ENCODE peak calls at places on chromosomes 11 and 22, in four cellular contexts. P, I, L and Z are unnamed samples.

GRCh38 chr11:60924110-60924905 is at the start of gene TMEM132A:
- DNase-seq in P (peak), I (peak), L (peak), Z (peak)

GRCh38 chr11:121482231-121483129 is 29.7 kb upstream of the SORL1-AS1 start:
- DNase-seq in P (no peak), I (no peak), L (no peak), Z (no peak)

GRCh38 chr11:21861314-21861713 is 331.6 kb upstream of the ANO5 start:
- DNase-seq in P (no peak), I (no peak), L (no peak), Z (no peak)

GRCh38 chr11:118056806-118057205 is 20.1 kb upstream of the TMPRSS4 start:
- DNase-seq in P (no peak), I (no peak), L (no peak), Z (no peak)

GRCh38 chr22:19912236-19912999 is 29.2 kb upstream of the COMT start:
- DNase-seq in P (no peak), I (no peak), L (no peak), Z (no peak)

GRCh38 chr22:48842583-48842945 is 985.1 kb downstream of the BRD1 start:
- DNase-seq in P (no peak), I (no peak), L (no peak), Z (no peak)

GRCh38 chr11:17165247-17165890 is 42.4 kb downstream of the PIK3C2A start:
- DNase-seq in P (no peak), I (no peak), L (no peak), Z (no peak)

GRCh38 chr11:134202661-134203060 is 21.1 kb downstream of the NCAPD3 start:
- DNase-seq in P (no peak), I (no peak), L (no peak), Z (no peak)

GRCh38 chr22:26235792-26236191 is 66.5 kb downstream of the SEZ6L start:
- DNase-seq in P (no peak), I (no peak), L (no peak), Z (no peak)

GRCh38 chr11:132402056-132402684 is 1031.8 kb downstream of the NTM start:
- DNase-seq in P (no peak), I (peak), L (peak), Z (no peak)

GRCh38 chr22:45971389-45972028 is 5.5 kb downstream of the WNT7B start:
- DNase-seq in P (no peak), I (no peak), L (peak), Z (no peak)

GRCh38 chr22:46997311-46997970 is 235.0 kb downstream of the TBC1D22A start:
- DNase-seq in P (no peak), I (no peak), L (no peak), Z (no peak)

GRCh38 chr11:67468056-67468455 is 995 bp downstream of the TMEM134 start:
- DNase-seq in P (no peak), I (no peak), L (peak), Z (no peak)

GRCh38 chr11:113884361-113884836 is 9.0 kb upstream of the USP28 start:
- DNase-seq in P (no peak), I (peak), L (no peak), Z (peak)

DNA sequence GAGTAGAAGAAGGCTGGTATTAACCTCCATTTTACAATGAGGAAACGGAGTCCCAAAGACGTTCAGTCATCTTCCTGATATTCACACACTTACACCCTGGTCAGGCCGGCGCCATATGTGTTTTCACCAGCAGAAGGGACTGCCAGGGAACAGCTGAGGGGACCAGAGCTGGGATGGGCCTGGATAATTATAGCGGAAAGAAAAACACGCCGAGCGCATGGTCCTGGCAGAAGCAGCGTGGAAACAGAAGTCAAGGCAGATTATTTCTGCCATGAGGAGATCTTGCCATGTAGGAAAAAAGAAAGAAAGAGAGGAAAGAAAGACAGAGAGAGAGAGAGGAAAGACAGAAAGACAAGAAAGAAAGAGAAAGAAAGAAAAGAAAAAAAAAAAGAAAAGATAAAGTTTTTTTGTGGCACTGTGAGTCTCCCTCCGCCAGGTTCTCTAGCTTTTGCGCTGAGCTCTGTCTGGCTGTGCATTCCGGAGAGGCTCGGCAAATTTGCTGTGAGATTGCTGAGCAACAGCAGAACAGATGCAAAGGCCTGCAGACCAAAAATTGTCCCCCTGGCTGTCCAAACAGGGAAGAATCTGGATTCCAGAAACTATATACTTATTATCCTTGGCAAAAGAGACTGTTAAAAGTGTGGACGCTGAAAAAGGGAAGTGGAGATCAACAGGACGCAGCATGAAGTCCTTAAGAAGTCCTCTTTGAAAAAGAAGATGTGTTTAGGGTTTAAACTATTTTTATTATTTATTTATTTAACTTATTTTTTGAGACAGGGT is 1.3 kb upstream of the UCP2 start:
- DNase-seq in P (no peak), I (no peak), L (peak), Z (no peak)
- TF ChIP-seq FOXJ3 in P (no peak), I (no peak), L (no peak), Z (no peak)

DNA sequence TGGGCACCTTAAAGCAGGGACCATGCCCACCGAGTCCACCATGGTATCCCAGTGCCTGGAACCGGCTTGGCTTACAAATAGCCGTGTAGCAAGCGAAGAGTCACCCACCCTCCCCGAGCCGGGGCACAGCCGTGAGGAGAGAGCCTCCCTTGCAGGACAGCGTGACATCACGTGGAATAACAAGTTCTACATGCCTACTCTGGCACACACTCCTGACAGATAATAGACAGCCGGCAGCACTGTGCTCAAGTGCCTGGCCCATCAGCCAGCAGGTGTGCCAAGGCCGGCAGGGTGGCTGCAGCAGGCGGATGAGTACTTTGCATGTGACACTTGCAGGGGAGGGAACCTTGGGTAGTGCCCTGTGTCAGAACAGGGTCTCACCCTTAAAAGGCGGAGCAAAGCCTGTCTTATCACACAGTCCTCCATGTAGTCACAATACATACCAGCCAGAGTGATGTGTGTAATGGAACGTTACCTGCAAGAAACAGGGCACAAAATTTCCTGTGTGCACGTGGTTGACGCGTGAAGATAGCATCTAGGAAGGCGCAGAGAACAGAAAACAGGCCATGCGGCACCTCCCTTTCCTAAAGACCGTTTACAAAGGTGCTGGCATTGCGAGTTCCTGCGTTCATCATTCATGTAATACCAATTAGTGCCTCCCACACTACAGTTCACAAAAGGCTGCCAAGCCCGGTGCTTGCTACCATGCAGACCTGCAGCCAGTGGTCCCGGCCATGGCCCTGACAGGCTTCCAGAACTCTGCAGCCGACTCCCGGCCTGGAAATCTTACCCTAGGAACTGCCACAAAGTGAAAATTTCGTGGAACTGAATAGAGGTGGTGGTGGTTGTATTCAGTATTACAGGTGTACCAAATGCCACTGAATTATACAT is 16.4 kb downstream of the TOM1 start:
- DNase-seq in P (no peak), I (no peak), L (no peak), Z (no peak)
- TF ChIP-seq FOXJ3 in P (no peak), I (no peak), L (no peak), Z (no peak)

GRCh38 chr11:12094872-12095800 is 15.3 kb upstream of the MICAL2 start:
- DNase-seq in P (peak), I (no peak), L (no peak), Z (no peak)

GRCh38 chr11:12090761-12091261 is 19.6 kb upstream of the MICAL2 start:
- DNase-seq in P (no peak), I (no peak), L (no peak), Z (no peak)

GRCh38 chr11:12090061-12090572 is 20.3 kb upstream of the MICAL2 start:
- DNase-seq in P (peak), I (no peak), L (no peak), Z (no peak)

GRCh38 chr11:12091957-12092558 is 18.3 kb upstream of the MICAL2 start:
- DNase-seq in P (no peak), I (no peak), L (no peak), Z (peak)

DNA sequence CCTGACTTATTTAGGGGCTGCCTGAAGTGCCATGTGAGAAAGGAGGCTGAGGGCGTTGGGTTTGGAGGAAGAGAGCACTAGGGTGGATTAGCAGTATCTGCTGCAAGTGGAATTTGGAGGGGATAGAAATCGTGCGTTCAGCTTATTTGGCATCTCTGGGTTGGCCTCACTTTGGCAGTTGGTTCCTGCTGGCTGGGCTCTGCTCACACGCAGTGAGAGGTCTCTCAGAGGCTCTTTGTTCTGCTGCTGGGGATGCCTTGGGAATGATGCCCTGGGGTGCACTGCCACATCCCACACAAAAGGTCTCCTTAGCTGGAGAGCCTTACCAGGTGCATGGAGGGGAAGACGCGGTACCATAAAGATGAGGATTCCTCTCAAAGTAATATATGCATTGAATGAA is 17.7 kb upstream of the MICAL2 start:
- DNase-seq in P (no peak), I (no peak), L (no peak), Z (no peak)
- TF ChIP-seq FOXJ3 in P (no peak), I (no peak), L (no peak), Z (no peak)

DNA sequence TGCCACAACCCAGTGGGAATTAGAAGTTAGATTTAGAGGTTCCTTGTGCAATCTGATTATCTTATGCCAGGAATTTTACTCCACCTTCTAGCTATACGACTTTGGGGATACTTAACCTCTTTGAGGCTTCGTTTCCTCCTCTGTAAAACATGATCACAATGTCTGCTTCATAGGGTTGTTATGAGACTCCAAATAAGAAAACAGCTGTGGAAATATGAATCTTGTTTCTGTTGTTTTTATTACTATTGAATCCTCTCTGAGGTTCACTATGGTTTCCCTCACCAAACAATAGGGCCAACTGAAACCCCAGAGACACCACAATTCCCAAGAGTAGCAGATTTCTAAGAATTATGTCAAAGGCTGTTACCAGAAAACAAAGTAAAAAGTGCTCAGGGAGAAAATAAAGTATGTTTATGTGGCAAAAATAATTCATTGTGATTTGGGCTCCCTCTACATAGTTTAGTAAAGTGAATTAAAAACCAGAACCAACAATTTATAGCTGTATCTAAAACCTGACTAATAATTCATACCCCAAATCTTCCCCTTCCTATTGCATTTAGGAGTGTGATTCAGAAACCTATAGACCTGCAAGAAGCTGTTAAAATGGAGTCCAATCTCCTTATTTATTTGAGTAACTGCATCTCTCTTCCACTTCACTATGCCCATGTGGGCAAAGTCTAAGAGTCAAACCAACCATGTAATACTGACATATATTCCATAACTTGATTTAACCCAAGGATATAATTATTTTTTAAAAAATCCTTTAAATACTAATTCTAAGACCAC is 38.4 kb downstream of the AMBRA1 start:
- DNase-seq in P (no peak), I (no peak), L (no peak), Z (no peak)
- TF ChIP-seq FOXJ3 in P (no peak), I (no peak), L (no peak), Z (no peak)

DNA sequence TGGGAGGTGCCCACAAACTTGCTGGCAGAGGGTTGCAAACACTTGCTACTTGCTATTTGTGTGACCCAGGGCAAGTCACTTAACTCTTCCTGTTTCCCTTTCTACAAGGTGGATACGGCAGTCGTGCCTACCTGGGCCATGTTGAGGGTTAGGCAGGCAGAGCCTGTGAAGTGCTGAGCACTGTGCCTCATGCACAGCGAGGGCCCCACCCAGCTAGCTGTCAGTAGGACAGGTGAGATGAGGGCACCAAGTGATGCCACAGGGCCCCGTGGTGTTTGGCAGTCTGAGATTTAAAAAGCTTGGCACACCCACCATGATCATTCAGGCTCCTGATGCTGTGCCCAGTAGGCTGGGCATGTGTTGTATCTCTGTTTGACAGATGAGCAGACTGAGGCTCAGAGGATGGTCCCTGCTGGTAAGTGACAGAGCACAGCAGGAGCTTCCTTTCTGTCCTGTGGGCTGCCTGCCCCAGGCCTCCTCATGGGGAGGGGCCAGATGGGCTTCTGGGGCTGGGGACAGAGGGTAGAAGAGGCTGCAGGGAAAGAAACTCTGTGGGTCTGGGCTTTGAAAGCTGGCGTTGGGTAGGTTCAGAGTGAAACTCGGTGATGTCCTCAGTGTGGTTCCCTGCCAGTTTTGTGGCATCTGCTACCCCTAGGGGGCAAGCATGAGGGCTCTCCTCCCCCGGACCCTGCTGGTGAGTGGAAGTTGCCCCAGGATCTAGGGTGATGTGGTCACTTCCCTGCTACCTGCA is 59.3 kb downstream of the TSPAN18 start:
- DNase-seq in P (peak), I (peak), L (peak), Z (no peak)
- TF ChIP-seq FOXJ3 in P (no peak), I (no peak), L (no peak), Z (no peak)

GRCh38 chr11:19722702-19723101 is 10.1 kb downstream of the NAV2 start:
- DNase-seq in P (no peak), I (no peak), L (no peak), Z (no peak)

GRCh38 chr11:19725379-19726079 is 12.9 kb downstream of the NAV2 start:
- DNase-seq in P (no peak), I (no peak), L (no peak), Z (no peak)

GRCh38 chr11:19724765-19725164 is 12.1 kb downstream of the NAV2 start:
- DNase-seq in P (no peak), I (no peak), L (no peak), Z (no peak)

GRCh38 chr11:19727246-19727645 is 14.6 kb downstream of the NAV2 start:
- DNase-seq in P (no peak), I (no peak), L (peak), Z (no peak)

DNA sequence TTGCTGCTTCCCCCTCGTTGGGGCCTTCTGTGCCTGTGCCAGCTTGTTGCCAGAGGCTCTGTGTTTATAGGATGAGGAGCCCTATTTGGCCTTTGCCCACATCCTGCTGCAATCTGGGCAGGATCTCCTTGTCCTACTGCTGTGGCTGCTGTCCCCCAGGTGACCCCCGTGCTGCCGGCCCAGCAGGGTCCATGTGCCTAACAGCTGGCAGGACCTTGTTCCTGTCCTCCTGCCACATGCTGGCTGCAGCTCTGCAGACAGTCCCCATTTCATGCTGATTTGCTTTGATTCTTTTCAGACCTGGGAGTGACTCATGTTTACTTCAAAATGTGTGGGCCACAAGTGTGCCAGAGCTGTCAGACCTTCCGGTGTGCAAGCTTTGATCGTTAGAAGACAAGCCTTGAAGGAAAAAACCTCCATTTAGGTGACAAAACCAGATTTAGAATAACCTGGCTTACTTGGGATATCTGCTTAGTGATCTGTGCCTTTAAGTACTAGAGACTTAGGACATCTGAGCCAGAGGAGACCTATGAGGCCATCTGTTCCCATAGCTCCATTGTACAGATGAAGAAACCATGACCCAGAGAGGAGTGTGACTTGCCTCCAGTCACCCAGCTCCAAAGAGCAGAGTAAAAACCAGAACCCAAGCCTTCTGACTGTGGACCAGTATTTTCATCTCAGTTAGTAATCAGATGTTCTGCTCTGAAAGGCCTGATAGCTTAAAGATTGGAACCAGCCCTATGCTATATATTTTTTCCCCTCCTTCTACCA is 11.1 kb downstream of the NAV2 start:
- DNase-seq in P (no peak), I (no peak), L (peak), Z (peak)
- TF ChIP-seq FOXJ3 in P (no peak), I (no peak), L (peak), Z (no peak)

GRCh38 chr22:16988257-16988656 is 19.8 kb downstream of the GAB4 start:
- DNase-seq in P (no peak), I (no peak), L (no peak), Z (no peak)
- TF ChIP-seq FOXJ3 in P (no peak), I (no peak), L (no peak), Z (no peak)

DNA sequence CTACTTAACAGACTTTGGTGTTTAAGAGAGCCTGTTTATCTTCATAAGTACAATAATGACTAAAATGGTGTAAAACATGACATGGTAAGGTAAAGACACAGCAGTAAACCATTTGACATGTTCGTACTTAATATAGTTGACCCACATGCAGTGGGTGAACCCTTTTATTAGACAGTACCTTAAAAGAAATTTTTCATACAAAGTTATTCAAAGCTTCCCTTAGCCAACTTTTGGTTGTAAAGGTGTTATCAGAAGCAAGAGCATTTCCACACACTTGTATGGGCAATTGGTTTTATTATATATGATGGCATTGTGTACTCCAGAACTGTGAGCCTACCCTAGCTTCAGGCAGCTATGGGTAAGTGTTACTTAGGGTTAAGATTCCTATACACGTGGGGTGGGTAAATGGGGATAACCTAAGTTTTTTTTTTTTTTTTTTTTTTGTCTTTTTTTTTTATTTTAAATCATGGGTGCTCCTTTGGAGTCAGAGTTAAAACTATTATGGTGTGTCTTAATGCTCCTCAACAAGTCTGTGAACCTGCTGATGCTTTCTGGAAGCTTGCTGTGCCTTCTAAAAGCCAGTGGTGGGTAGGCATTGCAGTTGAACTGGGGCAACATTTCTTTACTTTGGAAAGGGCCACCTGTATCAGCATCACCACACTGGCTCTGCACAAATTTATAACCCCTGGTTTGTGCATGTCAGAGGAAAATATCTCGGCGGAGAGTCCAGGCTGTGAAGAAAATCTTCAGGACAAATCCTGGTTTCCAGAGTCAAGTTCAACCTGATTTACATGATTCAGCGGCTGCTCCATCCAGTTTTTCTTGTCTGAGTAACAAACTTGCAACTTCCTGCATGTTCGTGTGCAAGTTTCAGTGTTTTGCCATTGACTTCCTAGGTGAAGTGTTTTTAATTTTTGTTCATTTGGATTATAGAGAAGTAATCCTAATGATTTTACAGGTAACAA is 3.3 kb downstream of the PCF11 start:
- DNase-seq in P (no peak), I (no peak), L (no peak), Z (no peak)
- TF ChIP-seq FOXJ3 in P (no peak), I (no peak), L (no peak), Z (no peak)